ENCODE peak calls at places on chromosome 6, in five cellular contexts. One of them, this sample, is unnamed.

GRCh38 chr6:105798057-105798456 is 288.1 kb upstream of the PRDM1 start:
- DNase-seq in T-helper 2 cell: no peak
- DNase-seq in fibroblast of lung: peak; percentile 37
- DNase-seq in nucleus accumbens: no peak
- DNase-seq in NCI-H1092 treated with DMSO at 0.1 percent for 48 hours: no peak
- DNase-seq in this sample: no peak

GRCh38 chr6:41153451-41153850 is 696 bp downstream of the TREML1 start:
- DNase-seq in T-helper 2 cell: no peak
- DNase-seq in fibroblast of lung: no peak
- DNase-seq in nucleus accumbens: no peak
- DNase-seq in NCI-H1092 treated with DMSO at 0.1 percent for 48 hours: no peak
- DNase-seq in this sample: no peak

GRCh38 chr6:41522780-41523548 is 23.2 kb upstream of the FOXP4 start:
- DNase-seq in T-helper 2 cell: no peak
- DNase-seq in fibroblast of lung: no peak
- DNase-seq in nucleus accumbens: no peak
- DNase-seq in NCI-H1092 treated with DMSO at 0.1 percent for 48 hours: no peak
- DNase-seq in this sample: no peak

GRCh38 chr6:47734826-47735481 is 36.6 kb downstream of the ADGRF4 start:
- DNase-seq in T-helper 2 cell: no peak
- DNase-seq in fibroblast of lung: no peak
- DNase-seq in nucleus accumbens: no peak
- DNase-seq in NCI-H1092 treated with DMSO at 0.1 percent for 48 hours: no peak
- DNase-seq in this sample: no peak

GRCh38 chr6:145018027-145018426 is 717.3 kb downstream of the EPM2A start:
- DNase-seq in T-helper 2 cell: no peak
- DNase-seq in fibroblast of lung: no peak
- DNase-seq in nucleus accumbens: no peak
- DNase-seq in NCI-H1092 treated with DMSO at 0.1 percent for 48 hours: no peak
- DNase-seq in this sample: no peak

GRCh38 chr6:52904562-52905279 is 4.8 kb downstream of the GSTA3 start:
- DNase-seq in T-helper 2 cell: no peak
- DNase-seq in fibroblast of lung: no peak
- DNase-seq in nucleus accumbens: no peak
- DNase-seq in NCI-H1092 treated with DMSO at 0.1 percent for 48 hours: no peak
- DNase-seq in this sample: no peak

GRCh38 chr6:88115307-88115706 is 50.8 kb downstream of the CNR1 start:
- DNase-seq in T-helper 2 cell: no peak
- DNase-seq in fibroblast of lung: no peak
- DNase-seq in nucleus accumbens: no peak
- DNase-seq in NCI-H1092 treated with DMSO at 0.1 percent for 48 hours: no peak
- DNase-seq in this sample: no peak

GRCh38 chr6:20892365-20892764 is 358.1 kb downstream of the CDKAL1 start:
- DNase-seq in T-helper 2 cell: no peak
- DNase-seq in fibroblast of lung: no peak
- DNase-seq in nucleus accumbens: no peak
- DNase-seq in NCI-H1092 treated with DMSO at 0.1 percent for 48 hours: no peak
- DNase-seq in this sample: no peak

GRCh38 chr6:28884423-28885148 is 39.2 kb downstream of the TRIM27 start:
- DNase-seq in T-helper 2 cell: peak; percentile 23
- DNase-seq in fibroblast of lung: no peak
- DNase-seq in nucleus accumbens: no peak
- DNase-seq in NCI-H1092 treated with DMSO at 0.1 percent for 48 hours: no peak
- DNase-seq in this sample: no peak

GRCh38 chr6:109347779-109348178 is 34.5 kb downstream of the CD164 start:
- DNase-seq in T-helper 2 cell: no peak
- DNase-seq in fibroblast of lung: no peak
- DNase-seq in nucleus accumbens: no peak
- DNase-seq in NCI-H1092 treated with DMSO at 0.1 percent for 48 hours: no peak
- DNase-seq in this sample: no peak

GRCh38 chr6:25831532-25832306 is at the start of gene SLC17A1:
- DNase-seq in T-helper 2 cell: no peak
- DNase-seq in fibroblast of lung: no peak
- DNase-seq in nucleus accumbens: no peak
- DNase-seq in NCI-H1092 treated with DMSO at 0.1 percent for 48 hours: no peak
- DNase-seq in this sample: peak; percentile 16

GRCh38 chr6:33958208-33958862 is 154.5 kb upstream of the MLN start:
- DNase-seq in T-helper 2 cell: no peak
- DNase-seq in fibroblast of lung: no peak
- DNase-seq in nucleus accumbens: no peak
- DNase-seq in NCI-H1092 treated with DMSO at 0.1 percent for 48 hours: peak; percentile 18
- DNase-seq in this sample: no peak

GRCh38 chr6:139204978-139205377 is 70.1 kb downstream of the HECA start:
- DNase-seq in T-helper 2 cell: no peak
- DNase-seq in fibroblast of lung: no peak
- DNase-seq in nucleus accumbens: no peak
- DNase-seq in NCI-H1092 treated with DMSO at 0.1 percent for 48 hours: no peak
- DNase-seq in this sample: no peak

GRCh38 chr6:32082951-32083350 is 26.2 kb downstream of the TNXB start:
- DNase-seq in T-helper 2 cell: no peak
- DNase-seq in fibroblast of lung: peak; percentile 84
- DNase-seq in nucleus accumbens: no peak
- DNase-seq in NCI-H1092 treated with DMSO at 0.1 percent for 48 hours: no peak
- DNase-seq in this sample: peak; percentile 32

GRCh38 chr6:44428682-44429081 is 41.2 kb downstream of the CDC5L start:
- DNase-seq in T-helper 2 cell: no peak
- DNase-seq in fibroblast of lung: peak; percentile 9
- DNase-seq in nucleus accumbens: no peak
- DNase-seq in NCI-H1092 treated with DMSO at 0.1 percent for 48 hours: no peak
- DNase-seq in this sample: no peak

GRCh38 chr6:119234457-119234856 is 115.1 kb downstream of the MAN1A1 start:
- DNase-seq in T-helper 2 cell: no peak
- DNase-seq in fibroblast of lung: no peak
- DNase-seq in nucleus accumbens: no peak
- DNase-seq in NCI-H1092 treated with DMSO at 0.1 percent for 48 hours: no peak
- DNase-seq in this sample: no peak

GRCh38 chr6:39451831-39452230 is 129.3 kb upstream of the KCNK16 start:
- DNase-seq in T-helper 2 cell: no peak
- DNase-seq in fibroblast of lung: no peak
- DNase-seq in nucleus accumbens: no peak
- DNase-seq in NCI-H1092 treated with DMSO at 0.1 percent for 48 hours: no peak
- DNase-seq in this sample: peak; percentile 1

GRCh38 chr6:27279513-27280063 is 32.1 kb downstream of the PRSS16 start:
- DNase-seq in T-helper 2 cell: no peak
- DNase-seq in fibroblast of lung: no peak
- DNase-seq in nucleus accumbens: no peak
- DNase-seq in NCI-H1092 treated with DMSO at 0.1 percent for 48 hours: no peak
- DNase-seq in this sample: peak; percentile 42

GRCh38 chr6:90425161-90425641 is 128.6 kb upstream of the BACH2 start:
- DNase-seq in T-helper 2 cell: no peak
- DNase-seq in fibroblast of lung: no peak
- DNase-seq in nucleus accumbens: no peak
- DNase-seq in NCI-H1092 treated with DMSO at 0.1 percent for 48 hours: no peak
- DNase-seq in this sample: no peak

GRCh38 chr6:112931835-112932234 is 584.7 kb downstream of the RFPL4B start:
- DNase-seq in T-helper 2 cell: no peak
- DNase-seq in fibroblast of lung: peak; percentile 90
- DNase-seq in nucleus accumbens: no peak
- DNase-seq in NCI-H1092 treated with DMSO at 0.1 percent for 48 hours: no peak
- DNase-seq in this sample: no peak

GRCh38 chr6:154112181-154112809 is 73.3 kb downstream of the OPRM1 start:
- DNase-seq in T-helper 2 cell: no peak
- DNase-seq in fibroblast of lung: peak; percentile 20
- DNase-seq in nucleus accumbens: no peak
- DNase-seq in NCI-H1092 treated with DMSO at 0.1 percent for 48 hours: no peak
- DNase-seq in this sample: no peak

GRCh38 chr6:123808556-123808955 is 4.9 kb downstream of the NKAIN2 start:
- DNase-seq in T-helper 2 cell: no peak
- DNase-seq in fibroblast of lung: peak; percentile 8
- DNase-seq in nucleus accumbens: peak; percentile 40
- DNase-seq in NCI-H1092 treated with DMSO at 0.1 percent for 48 hours: peak; percentile 88
- DNase-seq in this sample: no peak

GRCh38 chr6:136312975-136313374 is 23.3 kb upstream of the BCLAF1 start:
- DNase-seq in T-helper 2 cell: no peak
- DNase-seq in fibroblast of lung: no peak
- DNase-seq in nucleus accumbens: no peak
- DNase-seq in NCI-H1092 treated with DMSO at 0.1 percent for 48 hours: no peak
- DNase-seq in this sample: no peak

GRCh38 chr6:15400572-15401004 is 154.7 kb downstream of the JARID2 start:
- DNase-seq in T-helper 2 cell: no peak
- DNase-seq in fibroblast of lung: no peak
- DNase-seq in nucleus accumbens: peak; percentile 64
- DNase-seq in NCI-H1092 treated with DMSO at 0.1 percent for 48 hours: peak; percentile 47
- DNase-seq in this sample: peak; percentile 15

GRCh38 chr6:72461144-72461543 is 160.7 kb upstream of the KCNQ5 start:
- DNase-seq in T-helper 2 cell: no peak
- DNase-seq in fibroblast of lung: peak; percentile 55
- DNase-seq in nucleus accumbens: no peak
- DNase-seq in NCI-H1092 treated with DMSO at 0.1 percent for 48 hours: no peak
- DNase-seq in this sample: no peak

GRCh38 chr6:37309059-37309458 is 44.7 kb upstream of the RNF8 start:
- DNase-seq in T-helper 2 cell: no peak
- DNase-seq in fibroblast of lung: peak; percentile 8
- DNase-seq in nucleus accumbens: no peak
- DNase-seq in NCI-H1092 treated with DMSO at 0.1 percent for 48 hours: no peak
- DNase-seq in this sample: no peak

GRCh38 chr6:45741437-45742166 is 274.1 kb downstream of the CLIC5 start:
- DNase-seq in T-helper 2 cell: no peak
- DNase-seq in fibroblast of lung: peak; percentile 36
- DNase-seq in nucleus accumbens: peak; percentile 4
- DNase-seq in NCI-H1092 treated with DMSO at 0.1 percent for 48 hours: no peak
- DNase-seq in this sample: no peak

GRCh38 chr6:75098709-75099108 is 107.1 kb downstream of the COL12A1 start:
- DNase-seq in T-helper 2 cell: no peak
- DNase-seq in fibroblast of lung: peak; percentile 98
- DNase-seq in nucleus accumbens: no peak
- DNase-seq in NCI-H1092 treated with DMSO at 0.1 percent for 48 hours: no peak
- DNase-seq in this sample: peak; percentile 35

GRCh38 chr6:127690092-127690491 is 113.1 kb downstream of the C6orf58 start:
- DNase-seq in T-helper 2 cell: no peak
- DNase-seq in fibroblast of lung: peak; percentile 18
- DNase-seq in nucleus accumbens: no peak
- DNase-seq in NCI-H1092 treated with DMSO at 0.1 percent for 48 hours: no peak
- DNase-seq in this sample: peak; percentile 19

GRCh38 chr6:2877057-2877882 is 25.8 kb downstream of the SERPINB9 start:
- DNase-seq in T-helper 2 cell: no peak
- DNase-seq in fibroblast of lung: peak; percentile 35
- DNase-seq in nucleus accumbens: no peak
- DNase-seq in NCI-H1092 treated with DMSO at 0.1 percent for 48 hours: no peak
- DNase-seq in this sample: peak; percentile 86

GRCh38 chr6:36753671-36754485 is 56.3 kb downstream of the RAB44 start:
- DNase-seq in T-helper 2 cell: no peak
- DNase-seq in fibroblast of lung: no peak
- DNase-seq in nucleus accumbens: no peak
- DNase-seq in NCI-H1092 treated with DMSO at 0.1 percent for 48 hours: no peak
- DNase-seq in this sample: no peak

GRCh38 chr6:134074151-134074712 is 21.8 kb upstream of the SLC2A12 start:
- DNase-seq in T-helper 2 cell: no peak
- DNase-seq in fibroblast of lung: peak; percentile 19
- DNase-seq in nucleus accumbens: peak; percentile 86
- DNase-seq in NCI-H1092 treated with DMSO at 0.1 percent for 48 hours: peak; percentile 95
- DNase-seq in this sample: no peak

GRCh38 chr6:24833711-24834386 is 35.1 kb upstream of the ARMH2 start:
- DNase-seq in T-helper 2 cell: no peak
- DNase-seq in fibroblast of lung: no peak
- DNase-seq in nucleus accumbens: no peak
- DNase-seq in NCI-H1092 treated with DMSO at 0.1 percent for 48 hours: no peak
- DNase-seq in this sample: no peak